ENCODE peak calls at places on chromosomes 16 and 17, in five cellular contexts. D is hypothalamus; A is activated CD8-positive, alpha-beta memory T cell treated with anti-CD3 and anti-CD28 coated beads for 4 hours; S is A549; U is H54. F is an unnamed sample.

GRCh38 chr17:42227849-42228696 is 33.8 kb upstream of the GHDC start:
- DNase-seq in D (no peak), A (no peak), S (no peak), U (no peak), F (no peak)

GRCh38 chr16:9695152-9695551 is 487.1 kb downstream of the GRIN2A start:
- DNase-seq in D (no peak), A (no peak), S (no peak), U (no peak), F (no peak)

GRCh38 chr16:87936375-87937230 is at the start of gene CA5A:
- DNase-seq in D (no peak), A (no peak), S (no peak), U (no peak), F (no peak)

GRCh38 chr16:79401782-79402181 is 198.8 kb downstream of the MAF start:
- DNase-seq in D (no peak), A (no peak), S (no peak), U (no peak), F (no peak)

GRCh38 chr16:56191807-56192643 is 736 bp downstream of the GNAO1 start:
- DNase-seq in D (no peak), A (no peak), S (no peak), U (no peak), F (no peak)

GRCh38 chr16:4096509-4096908 is 19.7 kb downstream of the ADCY9 start:
- DNase-seq in D (no peak), A (no peak), S (no peak), U (no peak), F (no peak)

GRCh38 chr16:72013888-72014538 is 5.5 kb downstream of the DHODH start:
- DNase-seq in D (no peak), A (no peak), S (no peak), U (no peak), F (no peak)

GRCh38 chr17:57675427-57675826 is 69.7 kb downstream of the CCDC182 start:
- DNase-seq in D (no peak), A (no peak), S (no peak), U (no peak), F (no peak)

GRCh38 chr16:15466886-15467781 is 32.7 kb downstream of the BMERB1 start:
- DNase-seq in D (no peak), A (no peak), S (peak; percentile 37), U (no peak), F (no peak)

GRCh38 chr17:82253179-82253544 is 20.3 kb downstream of the CSNK1D start:
- DNase-seq in D (no peak), A (no peak), S (no peak), U (no peak), F (no peak)

GRCh38 chr17:73430165-73430680 is 118.4 kb upstream of the CDC42EP4 start:
- DNase-seq in D (no peak), A (no peak), S (no peak), U (no peak), F (no peak)

GRCh38 chr16:23342083-23342640 is 40.1 kb downstream of the SCNN1B start:
- DNase-seq in D (no peak), A (no peak), S (no peak), U (no peak), F (no peak)

GRCh38 chr17:70172921-70173320 is 3.6 kb downstream of the KCNJ2 start:
- DNase-seq in D (no peak), A (no peak), S (no peak), U (no peak), F (no peak)

GRCh38 chr17:9926150-9926804 is 21.2 kb upstream of the RCVRN start:
- DNase-seq in D (no peak), A (no peak), S (no peak), U (no peak), F (no peak)

GRCh38 chr16:53043986-53044571 is 8.6 kb downstream of the CHD9NB start:
- DNase-seq in D (no peak), A (no peak), S (peak; percentile 18), U (no peak), F (no peak)

GRCh38 chr17:77460514-77461046 is 319.8 kb downstream of the SEC14L1 start:
- DNase-seq in D (no peak), A (no peak), S (no peak), U (no peak), F (no peak)

GRCh38 chr17:81608605-81609004 is 28.3 kb downstream of the NPLOC4 start:
- DNase-seq in D (no peak), A (no peak), S (no peak), U (no peak), F (no peak)

GRCh38 chr16:58501242-58502131 is 1.5 kb downstream of the NDRG4 start:
- DNase-seq in D (no peak), A (no peak), S (no peak), U (no peak), F (no peak)

GRCh38 chr17:7885357-7886226 is 3.0 kb upstream of the CHD3 start:
- DNase-seq in D (peak; percentile 32), A (peak; percentile 18), S (peak; percentile 48), U (peak; percentile 48), F (peak; percentile 33)

GRCh38 chr16:86232496-86232895 is 277.8 kb upstream of the FOXF1 start:
- DNase-seq in D (no peak), A (no peak), S (no peak), U (no peak), F (no peak)

GRCh38 chr17:19260958-19261357 is 23.8 kb downstream of the EPN2 start:
- DNase-seq in D (no peak), A (no peak), S (peak; percentile 50), U (no peak), F (no peak)

GRCh38 chr16:14015461-14015860 is 55.7 kb upstream of the MRTFB start:
- DNase-seq in D (no peak), A (no peak), S (no peak), U (no peak), F (no peak)

GRCh38 chr16:82963653-82964052 is 336.9 kb downstream of the CDH13 start:
- DNase-seq in D (no peak), A (no peak), S (no peak), U (no peak), F (no peak)

GRCh38 chr17:50122945-50123344 is 7.0 kb downstream of the SAMD14 start:
- DNase-seq in D (no peak), A (no peak), S (no peak), U (no peak), F (no peak)

GRCh38 chr16:85075236-85075924 is 36.9 kb downstream of the CIBAR2 start:
- DNase-seq in D (no peak), A (no peak), S (no peak), U (no peak), F (no peak)

GRCh38 chr17:55520402-55520801 is 9.2 kb upstream of the SMIM36 start:
- DNase-seq in D (no peak), A (no peak), S (no peak), U (no peak), F (no peak)

GRCh38 chr17:45150911-45151809 is 2.9 kb downstream of the HEXIM1 start:
- DNase-seq in D (no peak), A (no peak), S (no peak), U (no peak), F (no peak)